ENCODE peak calls at places on chromosomes 16 and 17, in six cellular contexts. X is A549, K is hepatocyte, T is prostate gland, I is heart right ventricle, M is Peyer's patch. W is an unnamed sample.

GRCh38 chr16:78227855-78228254 is 128.4 kb downstream of the WWOX start:
- DNase-seq in X (no peak), K (no peak), T (no peak), I (no peak), M (no peak), W (no peak)

GRCh38 chr16:46866286-46866685 is 17.9 kb upstream of the GPT2 start:
- DNase-seq in X (no peak), K (no peak), T (no peak), I (no peak), M (no peak), W (no peak)

GRCh38 chr17:44794699-44795413 is 35.2 kb downstream of the GJC1 start:
- DNase-seq in X (peak; percentile 84), K (no peak), T (no peak), I (peak; percentile 55), M (no peak), W (no peak)

GRCh38 chr16:10579965-10580918 is at the start of gene EMP2:
- DNase-seq in X (peak; percentile 75), K (peak; percentile 92), T (peak; percentile 79), I (peak; percentile 86), M (peak; percentile 80), W (peak; percentile 67)

GRCh38 chr17:81197409-81197795 is 25.4 kb downstream of the CEP131 start:
- DNase-seq in X (no peak), K (no peak), T (no peak), I (no peak), M (no peak), W (no peak)

GRCh38 chr16:10871157-10871991 is 5.6 kb upstream of the CIITA start:
- DNase-seq in X (no peak), K (no peak), T (peak; percentile 57), I (peak; percentile 40), M (peak; percentile 84), W (no peak)

GRCh38 chr17:75625813-75626486 is 7.3 kb upstream of the SMIM5 start:
- DNase-seq in X (peak; percentile 37), K (peak; percentile 70), T (no peak), I (no peak), M (no peak), W (no peak)

GRCh38 chr16:82835487-82836160 is 208.9 kb downstream of the CDH13 start:
- DNase-seq in X (no peak), K (no peak), T (no peak), I (no peak), M (no peak), W (no peak)

GRCh38 chr16:55257971-55258613 is 65.9 kb upstream of the IRX6 start:
- DNase-seq in X (peak; percentile 51), K (peak; percentile 66), T (no peak), I (peak; percentile 23), M (peak; percentile 58), W (no peak)

GRCh38 chr17:80859004-80859941 is 132.4 kb upstream of the CHMP6 start:
- DNase-seq in X (peak; percentile 37), K (peak; percentile 67), T (peak; percentile 30), I (peak; percentile 74), M (no peak), W (peak; percentile 67)

GRCh38 chr16:81520151-81520470 is 75.5 kb downstream of the CMIP start:
- DNase-seq in X (no peak), K (no peak), T (no peak), I (no peak), M (no peak), W (no peak)

GRCh38 chr17:82399030-82399429 is 19.1 kb upstream of the HEXD start:
- DNase-seq in X (no peak), K (peak; percentile 67), T (no peak), I (no peak), M (no peak), W (peak; percentile 40)

GRCh38 chr17:66675273-66675990 is 159.5 kb upstream of the CACNG5 start:
- DNase-seq in X (no peak), K (no peak), T (no peak), I (no peak), M (no peak), W (no peak)

GRCh38 chr16:81143921-81144471 is 47.8 kb upstream of the GCSH start:
- DNase-seq in X (peak; percentile 28), K (peak; percentile 39), T (no peak), I (no peak), M (no peak), W (no peak)

GRCh38 chr17:31313982-31314787 is at the start of gene EVI2B:
- DNase-seq in X (peak; percentile 34), K (no peak), T (no peak), I (no peak), M (no peak), W (no peak)

DNA sequence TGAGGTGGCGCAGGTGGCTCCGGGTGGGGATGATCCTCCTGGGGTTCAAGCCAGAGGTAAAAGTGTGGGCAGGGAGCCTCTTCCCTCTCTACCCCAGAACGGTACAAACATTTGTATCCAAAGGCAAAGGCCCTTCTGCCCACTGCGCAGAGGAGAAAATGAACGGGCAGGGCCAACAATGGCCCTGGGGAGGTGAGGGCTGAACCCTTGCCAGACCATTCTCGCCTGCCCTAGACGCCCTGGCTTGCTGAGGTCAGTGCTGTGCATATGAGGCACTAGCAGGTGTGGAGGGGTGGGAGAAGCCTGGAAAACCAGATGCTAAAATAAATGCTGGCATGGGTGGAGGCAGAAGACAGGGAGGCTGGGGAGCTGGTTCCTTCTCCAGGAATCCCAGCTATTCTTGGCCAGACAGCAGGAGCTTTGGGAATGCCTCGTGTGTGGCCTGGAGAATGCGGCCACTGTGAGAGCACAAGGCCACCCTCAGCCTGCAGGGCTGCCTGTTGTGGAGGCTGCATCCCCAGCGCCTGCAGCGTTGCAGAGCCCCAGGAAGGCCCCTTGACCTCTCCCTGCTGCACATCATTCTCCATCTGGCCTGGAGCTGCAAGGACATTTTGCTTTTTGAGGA is 4.5 kb downstream of the C17orf50 start:
- DNase-seq in X (no peak), K (no peak), T (no peak), I (no peak), M (no peak), W (no peak)
- H3K4me1 ChIP-seq in X (no peaks in the 10 kb centered on the region), K (peaks cover 13% of the 10 kb centered on the region), T (peaks cover 6% of the 10 kb centered on the region), I (peaks cover 28% of the 10 kb centered on the region), M (peaks cover 41% of the 10 kb centered on the region), W (peaks cover 20% of the 10 kb centered on the region)

DNA sequence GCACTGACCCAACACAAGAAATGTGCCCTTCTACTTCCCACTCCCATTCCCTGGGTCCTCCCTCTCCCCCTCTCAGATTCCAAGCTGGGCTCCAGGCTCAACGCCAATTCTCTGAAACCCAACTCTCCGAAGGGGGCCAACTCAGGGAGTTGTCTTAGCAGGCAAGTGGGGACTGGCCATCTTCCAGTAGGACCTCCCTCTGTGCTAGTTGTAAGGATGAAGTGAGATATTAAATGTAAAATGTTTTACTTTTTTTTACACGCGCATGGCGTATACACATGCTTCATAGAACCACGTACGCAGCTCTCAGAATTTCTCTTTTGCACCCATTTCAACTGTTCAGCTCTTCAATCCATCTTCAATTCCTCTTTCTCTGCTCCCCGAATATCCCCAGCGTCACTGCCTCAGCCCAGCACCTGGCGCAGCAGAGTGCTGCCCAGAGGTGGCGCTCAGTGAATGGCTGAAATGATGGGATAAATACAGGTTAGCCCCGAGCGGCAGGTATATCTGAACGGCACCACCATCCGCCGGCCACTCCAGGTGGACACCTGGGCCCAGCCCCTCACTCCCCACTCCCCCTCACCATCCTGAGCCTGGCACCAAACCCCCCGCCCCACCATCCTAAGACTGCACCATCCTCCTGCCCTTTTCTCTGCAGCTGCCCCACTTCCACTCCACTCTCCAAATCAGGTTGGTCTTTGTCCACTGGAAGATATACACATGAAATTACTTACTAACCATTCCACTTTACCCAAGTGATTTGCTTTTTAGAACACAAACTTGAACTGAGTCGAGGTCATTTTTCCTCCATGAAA is 43.9 kb upstream of the TNRC6C start:
- DNase-seq in X (no peak), K (peak; percentile 76), T (peak; percentile 27), I (no peak), M (no peak), W (no peak)
- TF ChIP-seq CTCF in X (peak; percentile 21), K (peak; percentile 28), T (peak; percentile 64), I (no peak), M (no peak), W (no peak)

GRCh38 chr17:48723555-48724239 is 712 bp downstream of the PRAC2 start:
- DNase-seq in X (no peak), K (no peak), T (peak; percentile 67), I (no peak), M (no peak), W (no peak)
- H3K27ac ChIP-seq in X (no peak overlapping the region), K (no peak overlapping the region), T (peak overlapping the region; percentile 97), I (no peak overlapping the region), M (no peak overlapping the region), W (no peak overlapping the region)

GRCh38 chr17:40103082-40103741 is 2.8 kb upstream of the NR1D1 start:
- DNase-seq in X (no peak), K (no peak), T (no peak), I (peak; percentile 24), M (no peak), W (no peak)
- H3K4me1 ChIP-seq in X (peaks cover 60% of the 10 kb centered on the region), K (peaks cover 54% of the 10 kb centered on the region), T (peaks cover 6% of the 10 kb centered on the region), I (peaks cover 81% of the 10 kb centered on the region), M (peaks cover 77% of the 10 kb centered on the region), W (peaks cover 78% of the 10 kb centered on the region)

DNA sequence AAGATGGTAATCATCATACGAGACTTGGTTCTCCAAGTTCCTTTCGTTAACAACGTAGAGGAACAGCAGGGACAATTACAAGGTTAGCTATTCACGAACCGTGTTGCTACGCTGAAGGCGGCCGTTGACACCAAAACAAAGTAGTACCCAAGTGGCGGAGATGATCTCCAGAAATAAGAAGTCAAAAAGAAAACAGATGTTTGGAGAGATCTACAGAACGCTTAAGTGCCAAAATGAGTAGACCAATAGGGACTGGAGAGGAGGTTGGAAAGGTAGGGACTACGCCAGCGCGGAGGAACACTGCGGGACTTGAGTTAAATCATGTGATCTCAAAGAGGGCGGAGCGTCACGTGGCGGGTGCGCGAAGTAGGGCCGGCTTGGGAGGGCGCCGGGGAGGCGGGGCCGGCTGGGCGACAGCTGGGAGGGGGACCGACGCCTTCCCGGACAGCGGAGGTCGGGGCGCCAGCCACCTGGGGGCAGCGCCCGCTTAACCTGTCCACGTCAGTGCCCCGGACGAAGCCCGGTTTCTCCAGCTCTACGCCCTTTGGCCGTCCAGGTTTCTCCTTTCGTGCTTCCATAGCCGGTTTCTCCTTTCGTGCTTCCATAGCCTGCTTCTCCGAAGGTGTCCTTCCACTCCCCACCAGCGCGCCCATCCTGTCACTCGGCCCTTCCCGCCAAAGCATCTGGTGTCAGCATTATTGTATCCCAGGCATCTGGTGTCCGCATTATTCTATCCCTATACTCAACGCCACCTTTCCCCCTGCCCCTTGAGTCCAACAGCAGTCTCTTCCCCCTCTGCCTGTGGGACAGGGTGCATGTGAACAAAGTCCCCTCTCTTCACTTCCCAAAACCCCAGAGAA is 698 bp upstream of the GABARAP start:
- DNase-seq in X (peak; percentile 99), K (peak; percentile 98), T (peak; percentile 95), I (peak; percentile 98), M (peak; percentile 99), W (peak; percentile 96)
- TF ChIP-seq CTCF in X (no peak), K (no peak), T (peak; percentile 41), I (no peak), M (no peak), W (peak; percentile 37)

GRCh38 chr17:14205380-14205779 is 31.3 kb downstream of the CDRT15 start:
- DNase-seq in X (no peak), K (no peak), T (no peak), I (no peak), M (no peak), W (no peak)
- H3K27ac ChIP-seq in X (no peak overlapping the region), K (no peak overlapping the region), T (no peak overlapping the region), I (peak overlapping the region; percentile 59), M (no peak overlapping the region), W (no peak overlapping the region)

GRCh38 chr16:57808589-57808988 is 6.3 kb upstream of the KIFC3 start:
- DNase-seq in X (no peak), K (no peak), T (no peak), I (no peak), M (no peak), W (no peak)
- H3K4me1 ChIP-seq in X (peaks cover 94% of the 10 kb centered on the region), K (peaks cover 37% of the 10 kb centered on the region), T (no peaks in the 10 kb centered on the region), I (peaks cover 54% of the 10 kb centered on the region), M (peaks cover 36% of the 10 kb centered on the region), W (peaks cover 41% of the 10 kb centered on the region)

GRCh38 chr16:73197598-73197997 is 149.7 kb upstream of the ZFHX3 start:
- DNase-seq in X (no peak), K (no peak), T (no peak), I (no peak), M (no peak), W (no peak)
- TF ChIP-seq CTCF in X (no peak), K (no peak), T (no peak), I (no peak), M (no peak), W (no peak)